ENCODE peak calls at places on chromosomes 13 and 19, in six cellular contexts. F is neural progenitor cell; U is CD8-positive, alpha-beta memory T cell; Y is CD8-positive, alpha-beta T cell; A is left lung; H is pancreas. I is an unnamed sample. For H3K27me3 and H3K4me1, the result is how much of the 10 kb centered on the place peaks cover.

GRCh38 chr13:43042410-43042921 is 19.1 kb downstream of the DNAJC15 start:
- DNase-seq in F (no peak), U (no peak), Y (no peak), A (no peak), H (no peak), I (no peak)

GRCh38 chr13:27176772-27177171 is 5.2 kb upstream of the USP12 start:
- DNase-seq in F (no peak), U (no peak), Y (no peak), A (no peak), H (no peak), I (no peak)

GRCh38 chr19:16380943-16381755 is 56.5 kb downstream of the KLF2 start:
- DNase-seq in F (no peak), U (no peak), Y (no peak), A (no peak), H (no peak), I (no peak)

GRCh38 chr13:76677047-76677446 is 209.2 kb downstream of the KCTD12 start:
- DNase-seq in F (no peak), U (no peak), Y (no peak), A (peak), H (no peak), I (no peak)

GRCh38 chr19:13881692-13882418 is 4.9 kb downstream of the NANOS3 start:
- DNase-seq in F (peak), U (peak), Y (no peak), A (no peak), H (peak), I (no peak)

GRCh38 chr13:48842316-48842715 is 133.4 kb upstream of the FNDC3A start:
- DNase-seq in F (no peak), U (no peak), Y (no peak), A (no peak), H (no peak), I (no peak)

GRCh38 chr13:47932953-47933687 is 68.0 kb downstream of the SUCLA2 start:
- DNase-seq in F (peak), U (no peak), Y (no peak), A (no peak), H (no peak), I (peak)

GRCh38 chr19:50329146-50329925 is at the start of gene KCNC3:
- DNase-seq in F (peak), U (peak), Y (peak), A (peak), H (peak), I (peak)

GRCh38 chr13:60226507-60226906 is 62.8 kb upstream of the DIAPH3 start:
- DNase-seq in F (peak), U (no peak), Y (no peak), A (no peak), H (peak), I (peak)

GRCh38 chr13:36921902-36922301 is 1.9 kb upstream of the SMAD9 start:
- DNase-seq in F (no peak), U (no peak), Y (no peak), A (no peak), H (no peak), I (no peak)

GRCh38 chr13:43354147-43354945 is 331.0 kb downstream of the DNAJC15 start:
- DNase-seq in F (no peak), U (no peak), Y (no peak), A (no peak), H (no peak), I (no peak)

GRCh38 chr13:99215466-99215865 is 14.8 kb downstream of the UBAC2 start:
- DNase-seq in F (no peak), U (peak), Y (peak), A (no peak), H (no peak), I (no peak)

GRCh38 chr19:19578241-19578640 is 40.2 kb downstream of the CILP2 start:
- DNase-seq in F (no peak), U (no peak), Y (no peak), A (no peak), H (no peak), I (no peak)

GRCh38 chr19:16889429-16889882 is 657 bp downstream of the F2RL3 start:
- DNase-seq in F (no peak), U (no peak), Y (no peak), A (no peak), H (no peak), I (no peak)

GRCh38 chr13:101691326-101691725 is 238.9 kb downstream of the ITGBL1 start:
- DNase-seq in F (no peak), U (no peak), Y (no peak), A (no peak), H (no peak), I (no peak)

GRCh38 chr19:10768936-10769335 is 51.1 kb downstream of the DNM2 start:
- DNase-seq in F (no peak), U (no peak), Y (no peak), A (no peak), H (no peak), I (no peak)

GRCh38 chr13:37595162-37595561 is 3.4 kb downstream of the POSTN start:
- DNase-seq in F (no peak), U (no peak), Y (no peak), A (no peak), H (no peak), I (no peak)

GRCh38 chr19:50607874-50608785 is 31.6 kb downstream of the SYT3 start:
- DNase-seq in F (peak), U (peak), Y (peak), A (peak), H (peak), I (peak)

GRCh38 chr13:66574606-66575005 is 655.5 kb downstream of the PCDH9 start:
- DNase-seq in F (no peak), U (no peak), Y (no peak), A (no peak), H (no peak), I (no peak)

GRCh38 chr19:6683971-6684370 is 14.0 kb upstream of the TNFSF14 start:
- DNase-seq in F (no peak), U (no peak), Y (no peak), A (no peak), H (no peak), I (no peak)

GRCh38 chr19:6685482-6685881 is 15.5 kb upstream of the TNFSF14 start:
- DNase-seq in F (no peak), U (no peak), Y (no peak), A (no peak), H (no peak), I (no peak)

GRCh38 chr19:6685962-6686627 is 16.1 kb upstream of the TNFSF14 start:
- DNase-seq in F (no peak), U (no peak), Y (no peak), A (no peak), H (no peak), I (no peak)

GRCh38 chr19:6687117-6687516 is 17.2 kb upstream of the TNFSF14 start:
- DNase-seq in F (no peak), U (no peak), Y (no peak), A (no peak), H (no peak), I (no peak)

DNA sequence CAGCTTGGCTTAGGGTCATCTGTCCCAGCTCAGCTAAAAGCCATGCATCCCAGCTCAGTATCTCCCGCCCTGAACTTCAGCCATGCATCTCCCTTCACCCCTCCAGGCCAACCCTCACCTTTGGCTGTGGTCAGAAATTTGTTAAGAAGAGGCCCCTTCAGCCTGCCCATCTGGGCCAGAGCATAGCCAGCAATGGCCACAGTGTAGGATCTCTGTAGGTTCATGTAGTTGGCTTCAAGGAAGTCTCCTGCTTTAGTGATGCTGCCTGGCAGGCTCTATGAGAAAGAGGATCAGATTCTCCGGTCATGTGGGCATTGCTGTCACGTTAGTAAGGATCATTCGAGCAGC is 16.6 kb upstream of the TNFSF14 start:
- DNase-seq in F (no peak), U (no peak), Y (no peak), A (no peak), H (no peak), I (no peak)
- H3K27me3 ChIP-seq in F (under half), U (under half), Y (under half), A (under half), H (under half), I (under half)

GRCh38 chr19:41401483-41401882 is 3.9 kb downstream of the BCKDHA start:
- DNase-seq in F (no peak), U (no peak), Y (no peak), A (no peak), H (no peak), I (no peak)

GRCh38 chr19:41398603-41399002 is 985 bp downstream of the BCKDHA start:
- DNase-seq in F (no peak), U (no peak), Y (no peak), A (no peak), H (no peak), I (no peak)

GRCh38 chr19:41399091-41399490 is 1.5 kb downstream of the BCKDHA start:
- DNase-seq in F (no peak), U (no peak), Y (no peak), A (no peak), H (no peak), I (no peak)

GRCh38 chr19:41398042-41398403 is 405 bp downstream of the BCKDHA start:
- DNase-seq in F (peak), U (no peak), Y (no peak), A (no peak), H (no peak), I (no peak)

GRCh38 chr19:41399525-41399924 is 1.9 kb downstream of the BCKDHA start:
- DNase-seq in F (no peak), U (no peak), Y (no peak), A (no peak), H (no peak), I (no peak)
- H3K4me1 ChIP-seq in F (under half), U (under half), Y (under half), A (half or more), H (under half), I (under half)

DNA sequence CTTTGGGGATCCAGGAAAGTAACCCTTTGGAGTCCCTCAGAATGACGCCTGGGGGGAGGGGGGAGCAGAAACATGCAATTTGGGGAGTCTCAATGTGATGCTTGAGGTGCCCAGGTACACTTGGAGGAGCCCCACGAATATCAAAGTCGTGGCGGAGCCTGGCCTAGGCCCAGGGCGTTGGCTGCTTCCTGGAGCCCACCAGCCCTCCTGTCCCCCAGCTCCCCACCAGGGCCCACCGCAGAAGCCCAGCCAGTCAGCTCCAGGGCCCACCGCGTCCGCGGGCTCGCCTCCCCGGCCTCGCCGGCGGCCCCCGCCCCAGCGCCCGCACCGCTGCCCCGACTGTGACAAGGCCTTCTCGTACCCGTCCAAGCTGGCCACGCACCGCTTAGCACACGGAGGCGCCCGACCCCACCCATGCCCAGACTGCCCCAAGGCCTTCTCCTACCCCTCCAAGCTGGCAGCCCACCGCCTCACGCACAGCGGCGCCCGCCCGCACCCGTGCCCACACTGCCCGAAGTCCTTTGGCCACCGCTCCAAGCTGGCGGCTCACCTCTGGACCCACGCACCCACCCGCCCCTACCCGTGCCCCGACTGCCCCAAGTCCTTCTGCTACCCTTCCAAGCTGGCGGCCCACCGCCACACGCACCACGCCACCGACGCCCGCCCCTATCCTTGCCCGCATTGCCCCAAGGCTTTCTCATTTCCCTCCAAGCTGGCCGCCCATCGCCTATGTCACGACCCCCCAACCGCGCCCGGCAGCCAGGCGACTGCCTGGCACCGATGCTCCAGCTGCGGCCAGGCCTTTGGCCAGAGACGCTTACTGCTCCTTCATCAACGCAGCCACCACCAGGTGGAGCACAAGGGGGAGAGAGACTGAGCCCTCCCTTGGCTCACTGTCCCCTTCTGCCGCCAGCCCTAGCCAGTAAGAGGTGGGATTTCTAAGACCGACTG is 2.1 kb downstream of the ZNF575 start:
- DNase-seq in F (peak), U (peak), Y (no peak), A (peak), H (peak), I (peak)
- H3K4me3 ChIP-seq in F (no peak), U (no peak), Y (no peak), A (no peak), H (no peak), I (no peak)

DNA sequence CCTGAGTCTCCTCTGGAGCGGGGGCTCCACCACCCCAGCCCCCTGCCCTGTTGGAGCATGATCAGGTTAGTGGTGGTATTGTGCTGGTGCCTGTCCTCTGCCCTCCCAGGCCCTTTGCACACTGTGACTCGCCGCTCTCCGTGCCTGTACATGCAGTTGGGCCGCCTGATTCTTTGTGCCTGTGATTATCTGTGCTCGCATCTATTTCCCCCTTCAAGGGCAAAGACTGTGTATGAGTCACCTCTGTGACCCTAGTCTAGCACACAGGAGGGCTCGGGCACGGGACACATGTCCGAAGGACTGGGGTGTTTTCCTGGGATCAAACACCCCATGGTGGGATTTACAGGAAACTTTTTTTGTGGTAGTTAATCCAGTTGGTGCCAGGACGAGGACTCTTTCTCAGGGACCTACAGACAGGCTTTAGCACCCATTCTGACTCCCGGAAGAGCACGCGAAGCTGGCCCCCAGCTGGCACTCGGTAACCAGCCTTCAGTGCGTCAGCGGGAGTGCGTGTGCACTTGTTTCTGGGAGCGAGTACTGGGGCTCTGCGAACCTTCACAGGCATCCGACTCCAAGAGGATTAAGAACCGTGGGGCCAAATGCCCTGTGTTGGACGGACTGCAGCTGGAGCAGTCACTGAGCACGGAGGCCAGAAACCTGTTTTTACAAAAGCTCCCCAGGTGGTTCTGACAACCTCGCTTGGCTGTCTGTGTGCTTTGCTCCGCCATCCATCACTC is 6.7 kb downstream of the PPP1R37 start:
- DNase-seq in F (peak), U (no peak), Y (no peak), A (no peak), H (no peak), I (no peak)
- H3K27me3 ChIP-seq in F (under half), U (under half), Y (under half), A (under half), H (under half), I (under half)

DNA sequence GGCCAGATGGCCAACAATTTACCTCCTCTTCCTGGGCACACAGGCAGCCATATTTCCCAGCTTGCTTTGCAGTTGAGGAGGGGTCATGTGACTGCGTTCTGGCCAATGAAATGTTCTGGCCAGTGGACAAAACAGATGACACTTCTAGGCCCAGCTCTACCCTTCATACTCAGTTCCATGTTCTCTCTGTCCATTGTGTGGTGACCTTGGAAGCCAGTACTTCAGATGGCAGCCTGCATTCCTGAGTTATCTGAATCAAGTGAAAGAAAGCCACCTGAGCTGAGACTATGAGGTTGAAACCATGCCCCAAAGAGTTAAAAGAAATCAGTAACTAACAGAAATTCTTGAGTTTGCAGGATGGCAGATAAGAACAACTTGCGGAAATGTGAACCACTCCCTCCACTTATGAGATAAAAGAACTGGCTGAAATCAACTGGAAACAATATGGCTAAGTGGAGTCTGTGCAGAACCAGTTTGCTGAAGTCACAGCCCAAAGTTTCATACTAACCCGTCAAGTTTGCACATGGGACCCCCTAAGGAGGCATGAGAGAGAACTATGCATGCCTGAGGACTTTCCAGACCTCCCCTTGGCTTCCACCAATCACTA is 8.1 kb downstream of the FAM187B start:
- DNase-seq in F (no peak), U (no peak), Y (no peak), A (no peak), H (no peak), I (peak)
- H3K4me1 ChIP-seq in F (under half), U (under half), Y (under half), A (under half), H (under half), I (under half)

GRCh38 chr19:3983936-3984583 is 1.2 kb downstream of the EEF2 start:
- DNase-seq in F (no peak), U (peak), Y (no peak), A (no peak), H (peak), I (no peak)

GRCh38 chr19:3981736-3982681 is 3.3 kb downstream of the EEF2 start:
- DNase-seq in F (no peak), U (no peak), Y (no peak), A (no peak), H (peak), I (no peak)

GRCh38 chr19:3981373-3981735 is 3.9 kb downstream of the EEF2 start:
- DNase-seq in F (no peak), U (no peak), Y (no peak), A (no peak), H (peak), I (no peak)

GRCh38 chr19:3983542-3983914 is 1.7 kb downstream of the EEF2 start:
- DNase-seq in F (no peak), U (no peak), Y (no peak), A (no peak), H (no peak), I (no peak)

GRCh38 chr19:3982701-3983541 is 2.3 kb downstream of the EEF2 start:
- DNase-seq in F (no peak), U (no peak), Y (no peak), A (no peak), H (peak), I (no peak)
- H3K4me3 ChIP-seq in F (no peak), U (no peak), Y (no peak), A (peak), H (no peak), I (no peak)

GRCh38 chr19:7605490-7606222 is 10.0 kb downstream of the CAMSAP3 start:
- DNase-seq in F (peak), U (no peak), Y (no peak), A (no peak), H (peak), I (peak)

GRCh38 chr19:7607212-7607873 is 11.7 kb downstream of the CAMSAP3 start:
- DNase-seq in F (no peak), U (no peak), Y (no peak), A (no peak), H (no peak), I (no peak)

GRCh38 chr19:7607874-7608560 is 12.4 kb downstream of the CAMSAP3 start:
- DNase-seq in F (no peak), U (no peak), Y (no peak), A (no peak), H (no peak), I (no peak)

GRCh38 chr19:7603919-7604318 is 8.3 kb downstream of the CAMSAP3 start:
- DNase-seq in F (no peak), U (no peak), Y (no peak), A (no peak), H (no peak), I (no peak)

GRCh38 chr19:7606289-7606688 is 10.6 kb downstream of the CAMSAP3 start:
- DNase-seq in F (no peak), U (no peak), Y (no peak), A (no peak), H (no peak), I (no peak)
- H3K27me3 ChIP-seq in F (under half), U (under half), Y (under half), A (under half), H (under half), I (under half)

GRCh38 chr13:110308377-110309158 is 1.5 kb downstream of the COL4A2 start:
- DNase-seq in F (peak), U (no peak), Y (no peak), A (no peak), H (peak), I (no peak)

GRCh38 chr13:110310541-110311491 is 3.7 kb downstream of the COL4A2 start:
- DNase-seq in F (no peak), U (no peak), Y (no peak), A (no peak), H (no peak), I (peak)

GRCh38 chr13:110309661-110310524 is 2.8 kb downstream of the COL4A2 start:
- DNase-seq in F (peak), U (no peak), Y (no peak), A (no peak), H (no peak), I (peak)

GRCh38 chr13:110307697-110308376 is 753 bp downstream of the COL4A2 start:
- DNase-seq in F (peak), U (no peak), Y (no peak), A (no peak), H (no peak), I (no peak)

GRCh38 chr13:110309159-110309476 is 2.0 kb downstream of the COL4A2 start:
- DNase-seq in F (no peak), U (no peak), Y (no peak), A (no peak), H (no peak), I (no peak)
- H3K4me1 ChIP-seq in F (under half), U (under half), Y (under half), A (under half), H (under half), I (under half)

GRCh38 chr13:80663788-80664187 is 322.9 kb upstream of the SPRY2 start:
- DNase-seq in F (no peak), U (no peak), Y (no peak), A (no peak), H (no peak), I (no peak)

GRCh38 chr13:80666782-80667537 is 326.0 kb upstream of the SPRY2 start:
- DNase-seq in F (no peak), U (no peak), Y (no peak), A (no peak), H (no peak), I (no peak)

GRCh38 chr13:80664930-80665329 is 324.0 kb upstream of the SPRY2 start:
- DNase-seq in F (no peak), U (no peak), Y (no peak), A (no peak), H (no peak), I (no peak)

GRCh38 chr13:80668452-80668851 is 327.5 kb upstream of the SPRY2 start:
- DNase-seq in F (no peak), U (no peak), Y (no peak), A (no peak), H (no peak), I (no peak)

GRCh38 chr13:80665792-80666333 is 324.9 kb upstream of the SPRY2 start:
- DNase-seq in F (no peak), U (no peak), Y (no peak), A (no peak), H (no peak), I (no peak)
- H3K4me3 ChIP-seq in F (no peak), U (no peak), Y (no peak), A (no peak), H (no peak), I (no peak)

I was measured in Caco-2.